ENCODE peak calls at places on chromosomes 4 and X, in seven cellular contexts. T, N, L, I, X, D and O are unnamed samples.
A peak's percentile ranks its signal among the peaks of the same experiment; 100 is the strongest.

GRCh38 chrX:101417981-101418841 is 10.2 kb downstream of the HNRNPH2 start:
- DNase-seq in T (peak; percentile 77), N (no peak), L (peak; percentile 60), I (peak; percentile 55), X (peak; percentile 71), D (peak; percentile 72), O (no peak)

GRCh38 chr4:83473966-83474365 is 10.9 kb downstream of the ABRAXAS1 start:
- DNase-seq in T (no peak), N (no peak), L (no peak), I (no peak), X (no peak), D (no peak), O (no peak)

GRCh38 chr4:8920289-8920965 is 48.8 kb upstream of the HMX1 start:
- DNase-seq in T (no peak), N (no peak), L (no peak), I (no peak), X (no peak), D (no peak), O (no peak)

GRCh38 chrX:50812995-50813842 is 775 bp downstream of the SHROOM4 start:
- DNase-seq in T (peak; percentile 63), N (no peak), L (peak; percentile 8), I (no peak), X (peak; percentile 6), D (peak; percentile 46), O (peak; percentile 34)

GRCh38 chrX:51893931-51894696 is 691 bp downstream of the MAGED1 start:
- DNase-seq in T (peak; percentile 62), N (no peak), L (peak; percentile 16), I (peak; percentile 44), X (peak; percentile 9), D (no peak), O (no peak)

GRCh38 chrX:108246304-108246954 is 154.9 kb downstream of the ATG4A start:
- DNase-seq in T (no peak), N (no peak), L (no peak), I (no peak), X (no peak), D (no peak), O (no peak)

GRCh38 chrX:118975831-118976598 is 1.6 kb downstream of the LONRF3 start:
- DNase-seq in T (peak; percentile 21), N (peak; percentile 35), L (peak; percentile 1), I (no peak), X (peak; percentile 92), D (peak; percentile 70), O (no peak)

GRCh38 chr4:106854970-106855369 is 181.1 kb downstream of the DKK2 start:
- DNase-seq in T (no peak), N (no peak), L (no peak), I (no peak), X (no peak), D (no peak), O (no peak)

GRCh38 chr4:7780751-7781348 is 158.8 kb downstream of the AFAP1 start:
- DNase-seq in T (no peak), N (no peak), L (no peak), I (no peak), X (no peak), D (no peak), O (no peak)

GRCh38 chr4:15077969-15078368 is 75.7 kb downstream of the CPEB2 start:
- DNase-seq in T (no peak), N (peak; percentile 32), L (no peak), I (no peak), X (peak; percentile 74), D (no peak), O (no peak)

DNA sequence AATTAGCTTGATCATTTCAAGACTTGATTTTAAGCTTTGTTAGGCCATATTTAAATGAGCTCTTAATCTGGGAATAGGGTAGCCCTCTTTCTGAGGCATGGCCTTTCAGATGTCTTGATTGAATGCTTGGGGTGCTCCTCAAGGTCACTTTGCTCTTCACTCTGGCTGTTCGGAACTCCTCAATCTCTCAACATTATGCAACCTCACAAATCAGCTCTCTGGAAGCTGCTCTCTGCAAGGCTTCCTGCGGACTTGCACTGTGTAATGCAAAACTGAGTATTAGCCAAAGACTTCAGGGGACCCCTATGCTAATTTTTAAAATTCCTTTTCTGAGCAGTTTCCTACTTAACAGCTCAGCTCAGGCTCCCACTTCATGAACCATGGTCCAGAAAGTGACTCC is 398.3 kb downstream of the PRDM5 start:
- DNase-seq in T (no peak), N (no peak), L (no peak), I (no peak), X (no peak), D (no peak), O (no peak)
- H3K4me3 ChIP-seq in T (no peak overlapping the region), N (no peak overlapping the region), L (no peak overlapping the region), I (no peak overlapping the region), X (no peak overlapping the region), D (no peak overlapping the region), O (no peak overlapping the region)

GRCh38 chr4:6562931-6563901 is 11.8 kb upstream of the MAN2B2 start:
- DNase-seq in T (peak; percentile 44), N (no peak), L (no peak), I (no peak), X (peak; percentile 38), D (no peak), O (no peak)
- H3K4me3 ChIP-seq in T (no peak overlapping the region), N (peak overlapping the region; percentile 3), L (no peak overlapping the region), I (no peak overlapping the region), X (no peak overlapping the region), D (peak overlapping the region; percentile 64), O (peak overlapping the region; percentile 27)

GRCh38 chrX:39165185-39165584 is 363.9 kb downstream of the MID1IP1 start:
- DNase-seq in T (no peak), N (no peak), L (no peak), I (peak; percentile 28), X (no peak), D (no peak), O (no peak)

GRCh38 chrX:39161856-39162255 is 360.6 kb downstream of the MID1IP1 start:
- DNase-seq in T (no peak), N (no peak), L (no peak), I (no peak), X (no peak), D (no peak), O (no peak)

GRCh38 chrX:39163585-39163984 is 362.3 kb downstream of the MID1IP1 start:
- DNase-seq in T (no peak), N (no peak), L (no peak), I (no peak), X (no peak), D (no peak), O (no peak)

GRCh38 chrX:39164212-39164611 is 363.0 kb downstream of the MID1IP1 start:
- DNase-seq in T (no peak), N (no peak), L (no peak), I (peak; percentile 28), X (no peak), D (no peak), O (no peak)

DNA sequence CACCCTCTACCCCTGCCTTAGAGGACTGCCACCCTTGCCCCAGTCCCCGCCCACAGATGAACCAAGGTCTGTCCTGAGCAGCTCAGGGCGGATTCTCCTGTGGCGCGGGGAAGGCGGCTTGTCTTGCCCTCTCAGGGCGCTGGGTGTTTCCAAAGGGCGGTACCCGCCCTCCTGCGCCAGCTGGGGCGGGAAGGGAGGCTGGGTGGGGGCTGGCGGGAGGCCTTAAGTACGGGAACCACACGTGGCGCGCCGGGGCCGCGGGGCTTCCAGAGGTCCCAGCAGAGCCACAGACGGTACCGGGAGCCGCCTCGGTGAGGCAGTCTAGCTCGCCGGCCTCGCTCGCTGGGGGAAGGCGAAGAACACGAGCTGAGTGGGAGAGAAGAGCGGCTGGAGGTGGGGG is 361.1 kb downstream of the MID1IP1 start:
- DNase-seq in T (no peak), N (no peak), L (peak; percentile 12), I (no peak), X (no peak), D (peak; percentile 14), O (no peak)
- H3K4me3 ChIP-seq in T (no peak overlapping the region), N (no peak overlapping the region), L (no peak overlapping the region), I (no peak overlapping the region), X (no peak overlapping the region), D (peak overlapping the region; percentile 34), O (no peak overlapping the region)

GRCh38 chr4:40577588-40578253 is 51.9 kb downstream of the RBM47 start:
- DNase-seq in T (peak; percentile 89), N (no peak), L (no peak), I (no peak), X (no peak), D (no peak), O (no peak)

GRCh38 chr4:40575846-40576245 is 53.8 kb downstream of the RBM47 start:
- DNase-seq in T (peak; percentile 91), N (no peak), L (no peak), I (no peak), X (no peak), D (no peak), O (no peak)

GRCh38 chr4:40573593-40574311 is 55.9 kb downstream of the RBM47 start:
- DNase-seq in T (no peak), N (no peak), L (peak; percentile 70), I (no peak), X (peak; percentile 91), D (no peak), O (no peak)

GRCh38 chr4:40579983-40580382 is 49.7 kb downstream of the RBM47 start:
- DNase-seq in T (no peak), N (peak; percentile 11), L (no peak), I (no peak), X (no peak), D (no peak), O (no peak)

DNA sequence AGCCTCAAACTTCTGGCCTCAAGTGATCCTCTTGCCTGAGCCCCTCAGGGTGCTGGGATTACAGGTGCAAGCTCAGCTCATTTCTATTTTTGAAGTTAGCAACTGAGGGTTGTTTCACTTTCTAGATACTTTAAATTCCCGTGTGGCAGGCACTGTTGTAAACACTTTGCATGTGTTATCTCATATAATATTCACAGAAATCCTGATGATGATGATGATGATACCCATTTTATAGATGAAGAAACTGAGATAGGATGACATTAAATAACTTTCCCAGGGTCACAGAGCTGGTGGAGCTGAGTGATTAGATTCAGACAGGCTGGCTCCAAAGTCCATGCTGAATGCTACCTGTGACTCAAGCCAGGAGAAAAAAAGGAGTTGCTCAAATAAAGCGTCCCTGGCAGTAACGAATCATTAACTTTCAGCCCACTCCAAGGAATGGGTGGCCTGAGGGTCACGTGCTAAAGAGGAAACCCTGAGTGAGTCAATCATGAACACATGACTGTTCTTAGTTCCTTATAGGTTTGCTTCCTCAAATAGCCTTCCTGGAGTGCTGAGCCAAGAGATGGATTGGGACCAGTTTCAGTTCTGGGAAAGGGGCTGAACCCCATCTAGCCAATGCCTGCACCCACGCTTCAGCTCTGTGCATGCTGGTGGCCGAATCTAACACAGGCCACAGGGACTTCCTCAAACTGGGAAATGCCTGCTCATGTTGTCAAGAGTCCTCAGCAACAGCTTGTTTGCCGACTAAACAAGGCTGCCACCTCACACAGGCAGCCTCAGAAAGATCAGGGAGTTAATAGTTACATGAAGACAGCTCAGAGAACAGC is 52.8 kb downstream of the RBM47 start:
- DNase-seq in T (peak; percentile 92), N (peak; percentile 48), L (peak; percentile 85), I (no peak), X (peak; percentile 94), D (peak; percentile 49), O (no peak)
- H3K4me3 ChIP-seq in T (no peak overlapping the region), N (no peak overlapping the region), L (peak overlapping the region; percentile 38), I (no peak overlapping the region), X (peak overlapping the region; percentile 23), D (peak overlapping the region; percentile 29), O (no peak overlapping the region)

DNA sequence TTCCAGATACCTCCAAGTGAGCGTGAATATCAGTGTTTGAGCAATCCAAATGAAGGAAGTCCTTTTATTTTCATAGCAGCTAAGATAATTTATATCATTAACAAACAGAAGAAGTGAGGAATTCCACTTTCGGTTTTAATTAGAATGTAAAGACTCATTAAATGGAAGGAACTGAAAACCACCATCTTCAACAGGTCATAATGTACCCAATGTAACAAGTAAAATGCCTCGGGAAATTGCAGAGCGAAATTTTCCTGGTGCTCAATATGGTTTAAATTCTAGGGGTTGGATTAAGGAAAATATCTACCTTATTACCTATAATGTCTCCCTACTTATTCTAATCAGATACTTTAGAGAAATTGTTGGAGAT is 33.9 kb upstream of the SLC9A7 start:
- DNase-seq in T (no peak), N (no peak), L (no peak), I (no peak), X (no peak), D (no peak), O (no peak)
- H3K4me3 ChIP-seq in T (no peak overlapping the region), N (no peak overlapping the region), L (peak overlapping the region; percentile 17), I (no peak overlapping the region), X (peak overlapping the region; percentile 46), D (no peak overlapping the region), O (no peak overlapping the region)